ENCODE peak calls at places on chromosomes 16 and 17, in seven cellular contexts. One of them, this sample, is unnamed.

GRCh38 chr16:67150833-67151396 is at the start of gene B3GNT9:
- DNase-seq in IMR-90: peak; percentile 66
- DNase-seq in heart right ventricle: peak; percentile 80
- DNase-seq in stomach: peak; percentile 67
- DNase-seq in prostate gland: peak; percentile 72
- DNase-seq in tibial artery: peak; percentile 91
- DNase-seq in left ventricle myocardium inferior: peak; percentile 82
- DNase-seq in this sample: peak; percentile 72

GRCh38 chr16:55663770-55664677 is 8.2 kb downstream of the SLC6A2 start:
- DNase-seq in tibial artery: peak; percentile 12
- DNase-seq in stomach: no peak
- DNase-seq in prostate gland: no peak
- DNase-seq in IMR-90: no peak
- DNase-seq in heart right ventricle: no peak
- DNase-seq in left ventricle myocardium inferior: no peak
- DNase-seq in this sample: no peak

GRCh38 chr16:8533509-8533908 is 56.8 kb downstream of the TMEM114 start:
- DNase-seq in prostate gland: no peak
- DNase-seq in stomach: no peak
- DNase-seq in IMR-90: no peak
- DNase-seq in heart right ventricle: no peak
- DNase-seq in left ventricle myocardium inferior: no peak
- DNase-seq in tibial artery: no peak
- DNase-seq in this sample: no peak

GRCh38 chr16:78660795-78661194 is 561.3 kb downstream of the WWOX start:
- DNase-seq in left ventricle myocardium inferior: no peak
- DNase-seq in tibial artery: no peak
- DNase-seq in IMR-90: no peak
- DNase-seq in heart right ventricle: no peak
- DNase-seq in prostate gland: no peak
- DNase-seq in stomach: no peak
- DNase-seq in this sample: no peak

GRCh38 chr17:47694818-47695663 is 1.1 kb downstream of the TBKBP1 start:
- DNase-seq in prostate gland: peak; percentile 39
- DNase-seq in IMR-90: peak; percentile 49
- DNase-seq in heart right ventricle: peak; percentile 82
- DNase-seq in stomach: peak; percentile 61
- DNase-seq in left ventricle myocardium inferior: peak; percentile 75
- DNase-seq in tibial artery: peak; percentile 88
- DNase-seq in this sample: peak; percentile 61

GRCh38 chr17:67855504-67856324 is 30.4 kb downstream of the BPTF start:
- DNase-seq in stomach: no peak
- DNase-seq in prostate gland: no peak
- DNase-seq in left ventricle myocardium inferior: no peak
- DNase-seq in tibial artery: no peak
- DNase-seq in heart right ventricle: no peak
- DNase-seq in IMR-90: no peak
- DNase-seq in this sample: no peak

GRCh38 chr17:58679263-58680037 is 12.4 kb downstream of the TEX14 start:
- DNase-seq in heart right ventricle: no peak
- DNase-seq in left ventricle myocardium inferior: no peak
- DNase-seq in prostate gland: no peak
- DNase-seq in stomach: no peak
- DNase-seq in tibial artery: no peak
- DNase-seq in IMR-90: peak; percentile 52
- DNase-seq in this sample: no peak

GRCh38 chr17:7836596-7837374 is 2.8 kb downstream of the KDM6B start:
- DNase-seq in IMR-90: peak; percentile 95
- DNase-seq in prostate gland: peak; percentile 58
- DNase-seq in heart right ventricle: peak; percentile 87
- DNase-seq in stomach: peak; percentile 95
- DNase-seq in left ventricle myocardium inferior: peak; percentile 90
- DNase-seq in tibial artery: peak; percentile 95
- DNase-seq in this sample: peak; percentile 98

GRCh38 chr17:58658804-58659713 is 32.8 kb downstream of the TEX14 start:
- DNase-seq in tibial artery: peak; percentile 79
- DNase-seq in heart right ventricle: peak; percentile 16
- DNase-seq in left ventricle myocardium inferior: peak; percentile 54
- DNase-seq in IMR-90: peak; percentile 99
- DNase-seq in prostate gland: peak; percentile 70
- DNase-seq in stomach: peak; percentile 75
- DNase-seq in this sample: peak; percentile 83

GRCh38 chr16:2428051-2428786 is 1.0 kb upstream of the CCNF start:
- DNase-seq in heart right ventricle: peak; percentile 33
- DNase-seq in tibial artery: peak; percentile 73
- DNase-seq in left ventricle myocardium inferior: no peak
- DNase-seq in stomach: peak; percentile 40
- DNase-seq in prostate gland: peak; percentile 16
- DNase-seq in IMR-90: no peak
- DNase-seq in this sample: peak; percentile 58

GRCh38 chr17:27352481-27353460 is 58.9 kb downstream of the WSB1 start:
- DNase-seq in left ventricle myocardium inferior: no peak
- DNase-seq in heart right ventricle: no peak
- DNase-seq in tibial artery: no peak
- DNase-seq in IMR-90: peak; percentile 24
- DNase-seq in prostate gland: no peak
- DNase-seq in stomach: no peak
- DNase-seq in this sample: no peak

GRCh38 chr16:782766-783403 is 5.3 kb downstream of the RPUSD1 start:
- DNase-seq in left ventricle myocardium inferior: no peak
- DNase-seq in IMR-90: no peak
- DNase-seq in heart right ventricle: no peak
- DNase-seq in prostate gland: no peak
- DNase-seq in stomach: peak; percentile 69
- DNase-seq in tibial artery: no peak
- DNase-seq in this sample: no peak

GRCh38 chr16:85387731-85388295 is 225.3 kb upstream of the GSE1 start:
- DNase-seq in left ventricle myocardium inferior: no peak
- DNase-seq in heart right ventricle: no peak
- DNase-seq in IMR-90: no peak
- DNase-seq in prostate gland: no peak
- DNase-seq in tibial artery: no peak
- DNase-seq in stomach: no peak
- DNase-seq in this sample: no peak

GRCh38 chr16:48444574-48444973 is 59.4 kb upstream of the SIAH1 start:
- DNase-seq in prostate gland: no peak
- DNase-seq in left ventricle myocardium inferior: no peak
- DNase-seq in tibial artery: no peak
- DNase-seq in stomach: no peak
- DNase-seq in heart right ventricle: no peak
- DNase-seq in IMR-90: peak; percentile 94
- DNase-seq in this sample: no peak

GRCh38 chr16:65032397-65032796 is 89.5 kb downstream of the CDH11 start:
- DNase-seq in left ventricle myocardium inferior: no peak
- DNase-seq in stomach: no peak
- DNase-seq in tibial artery: no peak
- DNase-seq in IMR-90: peak; percentile 62
- DNase-seq in prostate gland: no peak
- DNase-seq in heart right ventricle: no peak
- DNase-seq in this sample: no peak

GRCh38 chr16:6701096-6701495 is 631.5 kb upstream of the RBFOX1 start:
- DNase-seq in IMR-90: no peak
- DNase-seq in prostate gland: no peak
- DNase-seq in left ventricle myocardium inferior: no peak
- DNase-seq in heart right ventricle: no peak
- DNase-seq in stomach: no peak
- DNase-seq in tibial artery: no peak
- DNase-seq in this sample: no peak

GRCh38 chr17:50191070-50192045 is 10.1 kb downstream of the COL1A1 start:
- DNase-seq in stomach: no peak
- DNase-seq in heart right ventricle: no peak
- DNase-seq in tibial artery: no peak
- DNase-seq in left ventricle myocardium inferior: no peak
- DNase-seq in prostate gland: no peak
- DNase-seq in IMR-90: peak; percentile 82
- DNase-seq in this sample: no peak

GRCh38 chr17:70804161-70804560 is 634.8 kb downstream of the KCNJ2 start:
- DNase-seq in prostate gland: no peak
- DNase-seq in IMR-90: peak; percentile 61
- DNase-seq in tibial artery: no peak
- DNase-seq in heart right ventricle: no peak
- DNase-seq in left ventricle myocardium inferior: no peak
- DNase-seq in stomach: no peak
- DNase-seq in this sample: no peak

GRCh38 chr17:3766783-3767182 is 34.2 kb downstream of the ITGAE start:
- DNase-seq in prostate gland: no peak
- DNase-seq in tibial artery: no peak
- DNase-seq in left ventricle myocardium inferior: no peak
- DNase-seq in stomach: no peak
- DNase-seq in heart right ventricle: no peak
- DNase-seq in IMR-90: no peak
- DNase-seq in this sample: no peak

GRCh38 chr17:59465949-59466307 is 99.5 kb upstream of the DHX40 start:
- DNase-seq in tibial artery: no peak
- DNase-seq in stomach: no peak
- DNase-seq in IMR-90: no peak
- DNase-seq in left ventricle myocardium inferior: no peak
- DNase-seq in heart right ventricle: no peak
- DNase-seq in prostate gland: no peak
- DNase-seq in this sample: no peak

GRCh38 chr17:37081287-37081686 is 132.5 kb downstream of the AATF start:
- DNase-seq in stomach: no peak
- DNase-seq in IMR-90: no peak
- DNase-seq in tibial artery: no peak
- DNase-seq in heart right ventricle: no peak
- DNase-seq in prostate gland: no peak
- DNase-seq in left ventricle myocardium inferior: no peak
- DNase-seq in this sample: no peak

GRCh38 chr17:31509095-31509804 is 117.8 kb downstream of the RAB11FIP4 start:
- DNase-seq in stomach: no peak
- DNase-seq in left ventricle myocardium inferior: no peak
- DNase-seq in tibial artery: no peak
- DNase-seq in heart right ventricle: no peak
- DNase-seq in IMR-90: no peak
- DNase-seq in prostate gland: no peak
- DNase-seq in this sample: no peak

GRCh38 chr17:48728232-48729231 is at the start of gene HOXB13:
- DNase-seq in stomach: peak; percentile 37
- DNase-seq in prostate gland: peak; percentile 95
- DNase-seq in IMR-90: peak; percentile 39
- DNase-seq in left ventricle myocardium inferior: peak; percentile 32
- DNase-seq in heart right ventricle: peak; percentile 27
- DNase-seq in tibial artery: no peak
- DNase-seq in this sample: peak; percentile 73

GRCh38 chr17:17525331-17525730 is 29.1 kb upstream of the RASD1 start:
- DNase-seq in IMR-90: no peak
- DNase-seq in left ventricle myocardium inferior: no peak
- DNase-seq in prostate gland: no peak
- DNase-seq in tibial artery: no peak
- DNase-seq in heart right ventricle: peak; percentile 8
- DNase-seq in stomach: no peak
- DNase-seq in this sample: no peak

DNA sequence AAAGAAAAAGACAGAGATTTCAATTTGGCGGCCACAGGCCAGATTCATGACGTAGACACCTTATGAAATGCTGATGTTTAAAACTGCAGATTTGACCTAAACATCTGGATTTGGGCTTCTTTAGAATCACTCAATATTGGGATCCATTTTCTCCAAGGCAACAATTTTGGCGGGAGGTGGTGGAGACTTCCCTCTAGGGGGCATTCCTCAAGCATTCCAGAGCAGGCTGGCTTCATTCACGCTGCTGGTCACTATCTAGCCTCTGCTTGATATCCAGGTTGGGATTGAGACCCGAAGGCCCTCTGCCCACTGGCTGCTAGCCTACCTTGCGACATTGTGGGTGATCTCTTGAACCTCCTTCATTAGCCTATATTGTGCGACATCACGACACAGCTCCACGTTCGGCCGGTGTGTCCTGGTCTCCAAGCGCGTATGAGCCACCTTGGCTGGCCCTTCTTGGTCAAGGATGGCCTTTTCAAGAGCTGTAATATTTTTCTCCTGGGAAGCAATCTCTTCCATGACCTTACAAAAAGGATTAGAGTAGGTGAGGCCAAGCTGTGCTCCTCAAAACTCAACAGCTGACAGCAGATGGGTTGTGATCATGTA is 24.5 kb downstream of the FBXO39 start:
- DNase-seq in stomach: no peak
- DNase-seq in left ventricle myocardium inferior: no peak
- DNase-seq in prostate gland: no peak
- DNase-seq in tibial artery: no peak
- DNase-seq in heart right ventricle: no peak
- DNase-seq in IMR-90: peak; percentile 4
- DNase-seq in this sample: no peak
- TF ChIP-seq CTCF in stomach: no peak
- TF ChIP-seq CTCF in left ventricle myocardium inferior: peak; percentile 58
- TF ChIP-seq CTCF in prostate gland: no peak
- TF ChIP-seq CTCF in tibial artery: no peak
- TF ChIP-seq CTCF in heart right ventricle: no peak
- TF ChIP-seq CTCF in IMR-90: peak; percentile 56
- TF ChIP-seq CTCF in this sample: no peak

GRCh38 chr17:6452471-6453266 is 8.4 kb downstream of the PIMREG start:
- DNase-seq in stomach: no peak
- DNase-seq in heart right ventricle: no peak
- DNase-seq in tibial artery: no peak
- DNase-seq in prostate gland: no peak
- DNase-seq in IMR-90: no peak
- DNase-seq in left ventricle myocardium inferior: no peak
- DNase-seq in this sample: no peak
- H3K27ac ChIP-seq in stomach: no peak overlapping the region
- H3K27ac ChIP-seq in heart right ventricle: no peak overlapping the region
- H3K27ac ChIP-seq in tibial artery: no peak overlapping the region
- H3K27ac ChIP-seq in prostate gland: no peak overlapping the region
- H3K27ac ChIP-seq in IMR-90: no peak overlapping the region
- H3K27ac ChIP-seq in left ventricle myocardium inferior: no peak overlapping the region
- H3K27ac ChIP-seq in this sample: no peak overlapping the region

GRCh38 chr16:31897283-31897682 is 23.7 kb downstream of the ZNF267 start:
- DNase-seq in IMR-90: no peak
- DNase-seq in left ventricle myocardium inferior: no peak
- DNase-seq in heart right ventricle: no peak
- DNase-seq in prostate gland: no peak
- DNase-seq in stomach: no peak
- DNase-seq in tibial artery: no peak
- DNase-seq in this sample: no peak
- H3K36me3 ChIP-seq in IMR-90: peaks cover 28% of the 10 kb centered on the region
- H3K36me3 ChIP-seq in left ventricle myocardium inferior: peaks cover 82% of the 10 kb centered on the region
- H3K36me3 ChIP-seq in heart right ventricle: peaks cover 69% of the 10 kb centered on the region
- H3K36me3 ChIP-seq in prostate gland: peaks cover 4% of the 10 kb centered on the region
- H3K36me3 ChIP-seq in stomach: peaks cover 79% of the 10 kb centered on the region
- H3K36me3 ChIP-seq in tibial artery: peaks cover 60% of the 10 kb centered on the region
- H3K36me3 ChIP-seq in this sample: peaks cover 78% of the 10 kb centered on the region

GRCh38 chr17:66548158-66548557 is 245.7 kb downstream of the PRKCA start:
- DNase-seq in heart right ventricle: no peak
- DNase-seq in left ventricle myocardium inferior: no peak
- DNase-seq in IMR-90: no peak
- DNase-seq in tibial artery: no peak
- DNase-seq in prostate gland: no peak
- DNase-seq in stomach: no peak
- DNase-seq in this sample: no peak

GRCh38 chr17:66548659-66549311 is 246.4 kb downstream of the PRKCA start:
- DNase-seq in heart right ventricle: no peak
- DNase-seq in left ventricle myocardium inferior: no peak
- DNase-seq in tibial artery: no peak
- DNase-seq in IMR-90: no peak
- DNase-seq in prostate gland: no peak
- DNase-seq in stomach: no peak
- DNase-seq in this sample: no peak

GRCh38 chr17:66547170-66547865 is 244.9 kb downstream of the PRKCA start:
- DNase-seq in heart right ventricle: no peak
- DNase-seq in IMR-90: no peak
- DNase-seq in prostate gland: no peak
- DNase-seq in stomach: no peak
- DNase-seq in left ventricle myocardium inferior: no peak
- DNase-seq in tibial artery: no peak
- DNase-seq in this sample: no peak

GRCh38 chr17:66543526-66543925 is 241.1 kb downstream of the PRKCA start:
- DNase-seq in stomach: no peak
- DNase-seq in heart right ventricle: no peak
- DNase-seq in prostate gland: no peak
- DNase-seq in tibial artery: no peak
- DNase-seq in left ventricle myocardium inferior: no peak
- DNase-seq in IMR-90: no peak
- DNase-seq in this sample: no peak

GRCh38 chr17:66545918-66546317 is 243.5 kb downstream of the PRKCA start:
- DNase-seq in prostate gland: no peak
- DNase-seq in left ventricle myocardium inferior: no peak
- DNase-seq in heart right ventricle: no peak
- DNase-seq in IMR-90: no peak
- DNase-seq in stomach: no peak
- DNase-seq in tibial artery: no peak
- DNase-seq in this sample: no peak
- TF ChIP-seq CTCF in prostate gland: no peak
- TF ChIP-seq CTCF in left ventricle myocardium inferior: no peak
- TF ChIP-seq CTCF in heart right ventricle: no peak
- TF ChIP-seq CTCF in IMR-90: no peak
- TF ChIP-seq CTCF in stomach: no peak
- TF ChIP-seq CTCF in tibial artery: no peak
- TF ChIP-seq CTCF in this sample: no peak

This sample was measured in transverse colon.